ENCODE peak calls at places on chromosomes 1 and 21, in four cellular contexts. G, L, S and O are unnamed samples.

GRCh38 chr21:46050651-46051378 is 47.1 kb upstream of the COL6A2 start:
- DNase-seq in G (no peak), L (no peak), S (no peak), O (no peak)

GRCh38 chr21:43904316-43904925 is 39.4 kb downstream of the AGPAT3 start:
- DNase-seq in G (no peak), L (no peak), S (no peak), O (no peak)

GRCh38 chr1:69967245-69967766 is 238.1 kb downstream of the LRRC40 start:
- DNase-seq in G (no peak), L (no peak), S (peak), O (no peak)

GRCh38 chr1:84159533-84160240 is 15.6 kb downstream of the PRKACB start:
- DNase-seq in G (no peak), L (no peak), S (no peak), O (no peak)

GRCh38 chr1:12448746-12449177 is 169.2 kb downstream of the DHRS3 start:
- DNase-seq in G (no peak), L (no peak), S (peak), O (peak)

GRCh38 chr1:27348861-27349783 is 7.3 kb downstream of the SYTL1 start:
- DNase-seq in G (no peak), L (peak), S (peak), O (no peak)

GRCh38 chr1:201480231-201481003 is 11.4 kb upstream of the PHLDA3 start:
- DNase-seq in G (no peak), L (peak), S (peak), O (no peak)

GRCh38 chr21:45152265-45152746 is 77.9 kb downstream of the ADARB1 start:
- DNase-seq in G (peak), L (peak), S (peak), O (no peak)

GRCh38 chr1:224266105-224266935 is 63.7 kb downstream of the NVL start:
- DNase-seq in G (no peak), L (no peak), S (no peak), O (no peak)

GRCh38 chr21:43936186-43936967 is 71.4 kb downstream of the AGPAT3 start:
- DNase-seq in G (no peak), L (no peak), S (no peak), O (no peak)

GRCh38 chr1:14113841-14114567 is 414.0 kb downstream of the PRDM2 start:
- DNase-seq in G (peak), L (peak), S (peak), O (peak)

GRCh38 chr1:44808063-44808937 is at the start of gene BTBD19:
- DNase-seq in G (no peak), L (peak), S (peak), O (peak)

GRCh38 chr1:78227705-78228260 is 182.0 kb downstream of the GIPC2 start:
- DNase-seq in G (no peak), L (no peak), S (no peak), O (peak)

GRCh38 chr1:163747261-163747660 is 425.5 kb downstream of the NUF2 start:
- DNase-seq in G (no peak), L (no peak), S (peak), O (no peak)

GRCh38 chr1:163744488-163744887 is 422.7 kb downstream of the NUF2 start:
- DNase-seq in G (no peak), L (no peak), S (no peak), O (no peak)

GRCh38 chr1:163747855-163748254 is 426.1 kb downstream of the NUF2 start:
- DNase-seq in G (no peak), L (no peak), S (peak), O (no peak)

GRCh38 chr1:163745204-163745603 is 423.4 kb downstream of the NUF2 start:
- DNase-seq in G (no peak), L (no peak), S (no peak), O (no peak)
- H4K5ac ChIP-seq in G (no peak), L (no peak), S (no peak), O (no peak)

GRCh38 chr1:167507719-167508118 is 10.6 kb downstream of the CD247 start:
- DNase-seq in G (no peak), L (no peak), S (no peak), O (no peak)
- H4K5ac ChIP-seq in G (no peak), L (no peak), S (no peak), O (no peak)

DNA sequence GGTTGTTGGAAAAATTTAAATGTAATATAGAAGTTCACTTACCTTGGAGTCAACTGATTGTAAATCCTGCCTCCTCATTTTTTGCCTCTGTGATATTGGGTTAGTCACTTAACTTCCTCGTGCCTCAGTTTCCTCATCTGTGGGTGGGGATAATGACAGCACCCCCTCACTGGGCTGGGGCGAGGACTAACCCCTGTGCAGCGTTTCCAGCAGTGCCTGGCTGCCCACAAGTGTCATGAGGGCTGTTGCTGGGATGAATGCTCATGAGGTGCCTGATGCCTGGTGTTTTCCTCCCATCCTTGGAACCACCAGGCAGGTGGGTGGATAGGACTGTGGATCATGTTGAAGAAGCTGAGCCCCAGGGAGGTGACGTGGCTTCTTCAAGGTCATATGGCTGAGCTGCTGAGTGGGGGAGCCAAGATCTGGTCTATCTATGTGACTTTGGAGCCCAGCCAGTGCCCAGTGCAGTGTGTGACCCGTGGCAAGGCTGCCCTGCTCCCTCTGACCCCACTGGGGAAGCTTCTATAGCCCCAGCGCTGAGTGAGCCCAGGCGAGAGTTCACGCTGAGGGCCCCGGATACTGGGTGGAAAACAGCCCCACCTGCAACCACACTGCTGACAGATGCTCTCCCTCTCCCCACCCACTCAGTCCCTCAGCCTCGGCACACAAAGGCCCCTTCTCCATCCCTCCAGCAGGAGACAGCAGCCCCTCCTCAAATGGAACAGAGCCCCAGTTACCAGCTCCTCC is 446.0 kb downstream of the PTPRU start:
- DNase-seq in G (no peak), L (peak), S (no peak), O (no peak)
- H4K5ac ChIP-seq in G (no peak), L (no peak), S (no peak), O (no peak)

DNA sequence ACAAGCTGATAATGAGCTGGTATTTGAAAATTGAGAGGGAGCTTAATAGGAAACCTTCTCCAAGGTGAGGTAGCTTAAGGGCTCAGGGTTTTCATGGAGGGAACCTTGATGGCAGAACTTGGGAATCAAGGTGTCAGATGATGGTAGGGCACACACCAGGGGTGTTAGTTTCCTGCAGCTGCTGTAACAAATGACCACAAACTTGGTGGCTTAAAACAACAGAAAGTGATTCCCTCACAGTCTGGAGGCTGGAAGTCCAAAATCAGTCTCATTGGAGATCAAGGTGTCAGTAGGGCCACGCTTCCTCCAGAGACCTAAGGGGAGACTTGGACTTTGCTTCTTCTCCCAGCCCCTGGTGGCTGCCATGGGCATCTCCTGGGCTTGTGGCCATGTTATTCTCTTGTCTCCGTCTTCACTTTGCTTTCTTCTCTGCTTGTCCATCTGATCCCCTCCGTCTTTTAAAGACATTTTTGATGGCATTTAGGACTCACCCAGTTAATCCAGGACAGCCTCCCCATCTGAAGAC is 45.5 kb downstream of the HUNK start:
- DNase-seq in G (no peak), L (no peak), S (peak), O (no peak)
- H4K5ac ChIP-seq in G (no peak), L (no peak), S (no peak), O (no peak)

GRCh38 chr1:68433386-68433785 is 16.4 kb downstream of the RPE65 start:
- DNase-seq in G (no peak), L (no peak), S (no peak), O (no peak)
- H4K5ac ChIP-seq in G (no peak), L (no peak), S (no peak), O (no peak)

GRCh38 chr1:41847011-41847410 is 71.7 kb downstream of the HIVEP3 start:
- DNase-seq in G (no peak), L (no peak), S (no peak), O (no peak)
- H4K5ac ChIP-seq in G (no peak), L (no peak), S (no peak), O (no peak)

GRCh38 chr1:21496886-21497285 is 12.3 kb upstream of the ALPL start:
- DNase-seq in G (no peak), L (no peak), S (peak), O (no peak)

GRCh38 chr1:21499283-21499945 is 9.8 kb upstream of the ALPL start:
- DNase-seq in G (no peak), L (no peak), S (no peak), O (peak)

GRCh38 chr1:21495225-21495820 is 13.9 kb upstream of the ALPL start:
- DNase-seq in G (no peak), L (no peak), S (no peak), O (no peak)

GRCh38 chr1:21496063-21496462 is 13.2 kb upstream of the ALPL start:
- DNase-seq in G (no peak), L (no peak), S (no peak), O (no peak)

DNA sequence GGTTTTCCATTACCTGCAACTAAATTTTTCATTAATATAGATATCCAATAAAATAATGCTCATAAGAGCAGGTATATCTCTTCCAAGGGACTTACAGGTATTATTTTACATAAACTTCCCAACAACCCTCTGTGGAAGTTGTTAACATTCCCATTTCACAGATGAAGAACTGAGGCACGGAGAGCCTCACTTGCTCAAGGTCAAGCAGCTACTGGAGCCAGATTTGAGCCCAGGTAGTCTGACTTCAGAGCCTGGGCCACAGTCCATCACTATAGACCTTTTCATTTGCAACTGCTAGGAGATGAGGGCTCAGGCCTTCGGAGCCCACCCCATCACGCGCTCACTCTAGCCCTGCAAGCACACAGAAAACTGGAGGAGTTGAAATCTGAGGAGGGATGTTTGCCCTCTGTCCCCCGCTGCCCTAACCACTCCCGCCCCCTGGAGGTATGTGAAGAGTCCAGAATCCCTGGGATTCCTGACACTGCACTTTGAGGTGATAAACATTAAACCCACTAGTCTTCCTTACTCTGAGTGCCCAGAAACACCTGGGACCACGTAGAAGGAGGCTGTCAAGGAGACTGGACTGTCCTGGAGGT is 11.7 kb upstream of the ALPL start:
- DNase-seq in G (no peak), L (peak), S (peak), O (no peak)
- H4K5ac ChIP-seq in G (no peak), L (no peak), S (no peak), O (no peak)

DNA sequence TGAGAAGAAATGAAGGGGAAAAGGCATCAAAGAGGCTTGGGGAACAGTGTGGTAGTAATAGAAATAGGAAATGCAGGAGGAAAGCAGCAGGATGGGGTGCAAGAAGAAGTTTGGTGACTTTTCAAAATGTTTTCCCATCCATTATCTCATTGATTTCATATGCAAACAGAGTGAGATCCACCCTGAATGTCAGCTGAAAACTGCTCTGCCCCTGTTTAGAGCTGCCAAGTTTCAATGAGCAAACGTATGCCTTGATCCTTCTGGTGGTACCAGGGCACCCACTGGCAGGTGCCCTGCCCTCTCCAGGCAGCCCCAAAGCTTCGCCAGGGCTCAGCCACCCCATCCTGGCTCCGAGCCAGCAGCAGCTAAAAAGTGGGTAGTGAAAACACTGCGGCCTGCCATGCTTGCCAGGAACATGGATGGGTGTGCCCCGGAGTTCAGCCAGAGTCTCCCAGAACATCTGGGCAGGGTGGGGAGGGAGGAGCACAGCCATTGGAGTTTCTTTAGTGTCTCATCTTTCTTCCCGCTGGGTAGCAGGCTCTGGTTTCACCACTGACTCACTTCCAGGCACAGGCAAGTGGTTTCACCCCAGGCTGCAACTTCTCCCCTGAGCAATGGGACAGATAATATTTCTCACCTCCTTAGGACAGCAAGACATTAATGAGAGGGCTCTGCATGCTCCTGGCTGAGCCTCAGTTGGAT is 8.1 kb upstream of the LMX1A start:
- DNase-seq in G (no peak), L (no peak), S (no peak), O (no peak)
- H4K5ac ChIP-seq in G (no peak), L (no peak), S (no peak), O (no peak)

GRCh38 chr1:30133414-30134055 is 589.9 kb downstream of the MATN1 start:
- DNase-seq in G (no peak), L (no peak), S (no peak), O (no peak)

GRCh38 chr1:30134466-30135217 is 588.7 kb downstream of the MATN1 start:
- DNase-seq in G (no peak), L (no peak), S (no peak), O (no peak)

GRCh38 chr1:30138891-30139290 is 584.5 kb downstream of the MATN1 start:
- DNase-seq in G (no peak), L (no peak), S (no peak), O (no peak)

GRCh38 chr1:30135729-30136128 is 587.7 kb downstream of the MATN1 start:
- DNase-seq in G (no peak), L (no peak), S (no peak), O (no peak)

DNA sequence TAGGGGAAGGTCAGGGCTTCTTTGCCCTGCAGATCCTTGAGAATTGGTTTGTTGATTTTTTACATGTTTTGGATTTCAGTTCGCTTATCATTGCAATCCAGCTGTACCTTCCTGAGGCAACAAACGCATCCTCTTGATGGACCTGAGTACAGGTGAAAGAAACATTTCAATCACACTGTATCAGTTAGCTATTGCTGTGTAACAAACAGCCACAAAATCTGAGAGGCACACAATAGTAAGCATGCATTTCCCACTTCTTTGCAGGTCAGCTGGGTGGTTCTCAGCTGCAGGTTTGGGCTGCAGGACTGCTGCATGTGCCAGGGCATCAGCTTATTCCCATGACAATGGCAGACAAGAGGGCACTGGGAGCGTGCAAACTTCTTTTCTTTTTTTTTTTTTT is 586.4 kb downstream of the MATN1 start:
- DNase-seq in G (no peak), L (no peak), S (no peak), O (no peak)
- H4K5ac ChIP-seq in G (no peak), L (no peak), S (no peak), O (no peak)

GRCh38 chr1:221858758-221859157 is 116.9 kb upstream of the DUSP10 start:
- DNase-seq in G (no peak), L (no peak), S (no peak), O (peak)
- H4K5ac ChIP-seq in G (no peak), L (no peak), S (no peak), O (peak)